ENCODE peak calls at places on chromosomes 3 and 15, in nine cellular contexts. One of them, this sample, is unnamed.

GRCh38 chr3:20073068-20073467 is 32.8 kb downstream of the KAT2B start:
- DNase-seq in sigmoid colon: no peak
- DNase-seq in suprapubic skin: no peak
- DNase-seq in stomach: no peak
- DNase-seq in A549: no peak
- DNase-seq in transverse colon: no peak
- DNase-seq in right lobe of liver: no peak
- DNase-seq in tibial nerve: no peak
- DNase-seq in IMR-90: no peak
- DNase-seq in this sample: no peak

GRCh38 chr3:56862352-56863062 is 60.8 kb upstream of the ARHGEF3 start:
- DNase-seq in sigmoid colon: no peak
- DNase-seq in suprapubic skin: no peak
- DNase-seq in stomach: no peak
- DNase-seq in A549: no peak
- DNase-seq in transverse colon: no peak
- DNase-seq in right lobe of liver: no peak
- DNase-seq in tibial nerve: no peak
- DNase-seq in IMR-90: peak
- DNase-seq in this sample: no peak

GRCh38 chr15:67828379-67828968 is 3.2 kb downstream of the SKOR1 start:
- DNase-seq in sigmoid colon: no peak
- DNase-seq in suprapubic skin: no peak
- DNase-seq in stomach: no peak
- DNase-seq in A549: no peak
- DNase-seq in transverse colon: no peak
- DNase-seq in right lobe of liver: no peak
- DNase-seq in tibial nerve: no peak
- DNase-seq in IMR-90: no peak
- DNase-seq in this sample: no peak

GRCh38 chr3:103499132-103499885 is 1064.5 kb downstream of the ZPLD1 start:
- DNase-seq in sigmoid colon: no peak
- DNase-seq in suprapubic skin: no peak
- DNase-seq in stomach: no peak
- DNase-seq in A549: no peak
- DNase-seq in transverse colon: no peak
- DNase-seq in right lobe of liver: no peak
- DNase-seq in tibial nerve: no peak
- DNase-seq in IMR-90: peak
- DNase-seq in this sample: no peak

GRCh38 chr15:58258501-58259274 is 120.5 kb downstream of the AQP9 start:
- DNase-seq in sigmoid colon: no peak
- DNase-seq in suprapubic skin: no peak
- DNase-seq in stomach: no peak
- DNase-seq in A549: no peak
- DNase-seq in transverse colon: no peak
- DNase-seq in right lobe of liver: no peak
- DNase-seq in tibial nerve: no peak
- DNase-seq in IMR-90: no peak
- DNase-seq in this sample: no peak

GRCh38 chr3:124851905-124852304 is 35.3 kb downstream of the ITGB5 start:
- DNase-seq in sigmoid colon: no peak
- DNase-seq in suprapubic skin: no peak
- DNase-seq in stomach: no peak
- DNase-seq in A549: no peak
- DNase-seq in transverse colon: no peak
- DNase-seq in right lobe of liver: no peak
- DNase-seq in tibial nerve: no peak
- DNase-seq in IMR-90: no peak
- DNase-seq in this sample: no peak

GRCh38 chr3:40490916-40491315 is 14.0 kb downstream of the ZNF619 start:
- DNase-seq in sigmoid colon: no peak
- DNase-seq in suprapubic skin: no peak
- DNase-seq in stomach: no peak
- DNase-seq in A549: no peak
- DNase-seq in transverse colon: no peak
- DNase-seq in right lobe of liver: no peak
- DNase-seq in tibial nerve: no peak
- DNase-seq in IMR-90: peak
- DNase-seq in this sample: no peak

GRCh38 chr15:89400121-89400996 is 65.7 kb upstream of the POLG start:
- DNase-seq in sigmoid colon: no peak
- DNase-seq in suprapubic skin: no peak
- DNase-seq in stomach: no peak
- DNase-seq in A549: peak
- DNase-seq in transverse colon: no peak
- DNase-seq in right lobe of liver: no peak
- DNase-seq in tibial nerve: no peak
- DNase-seq in IMR-90: no peak
- DNase-seq in this sample: peak

GRCh38 chr3:191234216-191234615 is 35.2 kb downstream of the OSTN start:
- DNase-seq in sigmoid colon: no peak
- DNase-seq in suprapubic skin: no peak
- DNase-seq in stomach: no peak
- DNase-seq in A549: no peak
- DNase-seq in transverse colon: no peak
- DNase-seq in right lobe of liver: no peak
- DNase-seq in tibial nerve: no peak
- DNase-seq in IMR-90: no peak
- DNase-seq in this sample: no peak

GRCh38 chr15:92677998-92678397 is 22.4 kb upstream of the FAM174B start:
- DNase-seq in sigmoid colon: no peak
- DNase-seq in suprapubic skin: no peak
- DNase-seq in stomach: no peak
- DNase-seq in A549: no peak
- DNase-seq in transverse colon: no peak
- DNase-seq in right lobe of liver: no peak
- DNase-seq in tibial nerve: peak
- DNase-seq in IMR-90: no peak
- DNase-seq in this sample: peak

GRCh38 chr3:4930501-4930900 is 48.7 kb upstream of the BHLHE40 start:
- DNase-seq in sigmoid colon: no peak
- DNase-seq in suprapubic skin: no peak
- DNase-seq in stomach: no peak
- DNase-seq in A549: no peak
- DNase-seq in transverse colon: no peak
- DNase-seq in right lobe of liver: no peak
- DNase-seq in tibial nerve: no peak
- DNase-seq in IMR-90: no peak
- DNase-seq in this sample: no peak

GRCh38 chr3:157086053-157086761 is 73.7 kb downstream of the CCNL1 start:
- DNase-seq in sigmoid colon: peak
- DNase-seq in suprapubic skin: no peak
- DNase-seq in stomach: no peak
- DNase-seq in A549: no peak
- DNase-seq in transverse colon: no peak
- DNase-seq in right lobe of liver: no peak
- DNase-seq in tibial nerve: no peak
- DNase-seq in IMR-90: no peak
- DNase-seq in this sample: no peak

GRCh38 chr3:6785726-6786125 is 75.2 kb upstream of the GRM7 start:
- DNase-seq in sigmoid colon: no peak
- DNase-seq in suprapubic skin: no peak
- DNase-seq in stomach: no peak
- DNase-seq in A549: no peak
- DNase-seq in transverse colon: no peak
- DNase-seq in right lobe of liver: no peak
- DNase-seq in tibial nerve: no peak
- DNase-seq in IMR-90: no peak
- DNase-seq in this sample: no peak

GRCh38 chr3:98906230-98906629 is 4.7 kb upstream of the DCBLD2 start:
- DNase-seq in sigmoid colon: no peak
- DNase-seq in suprapubic skin: no peak
- DNase-seq in stomach: no peak
- DNase-seq in A549: no peak
- DNase-seq in transverse colon: no peak
- DNase-seq in right lobe of liver: no peak
- DNase-seq in tibial nerve: no peak
- DNase-seq in IMR-90: peak
- DNase-seq in this sample: no peak

GRCh38 chr3:173725507-173725906 is 328.0 kb downstream of the NLGN1 start:
- DNase-seq in sigmoid colon: no peak
- DNase-seq in suprapubic skin: no peak
- DNase-seq in stomach: no peak
- DNase-seq in A549: no peak
- DNase-seq in transverse colon: no peak
- DNase-seq in right lobe of liver: no peak
- DNase-seq in tibial nerve: no peak
- DNase-seq in IMR-90: peak
- DNase-seq in this sample: no peak

GRCh38 chr15:77749236-77749997 is 116.7 kb upstream of the LINGO1 start:
- DNase-seq in sigmoid colon: no peak
- DNase-seq in suprapubic skin: no peak
- DNase-seq in stomach: no peak
- DNase-seq in A549: no peak
- DNase-seq in transverse colon: no peak
- DNase-seq in right lobe of liver: no peak
- DNase-seq in tibial nerve: no peak
- DNase-seq in IMR-90: no peak
- DNase-seq in this sample: no peak

GRCh38 chr3:48064292-48064829 is 48.1 kb upstream of the MAP4 start:
- DNase-seq in sigmoid colon: no peak
- DNase-seq in suprapubic skin: no peak
- DNase-seq in stomach: no peak
- DNase-seq in A549: no peak
- DNase-seq in transverse colon: no peak
- DNase-seq in right lobe of liver: no peak
- DNase-seq in tibial nerve: no peak
- DNase-seq in IMR-90: peak
- DNase-seq in this sample: no peak

DNA sequence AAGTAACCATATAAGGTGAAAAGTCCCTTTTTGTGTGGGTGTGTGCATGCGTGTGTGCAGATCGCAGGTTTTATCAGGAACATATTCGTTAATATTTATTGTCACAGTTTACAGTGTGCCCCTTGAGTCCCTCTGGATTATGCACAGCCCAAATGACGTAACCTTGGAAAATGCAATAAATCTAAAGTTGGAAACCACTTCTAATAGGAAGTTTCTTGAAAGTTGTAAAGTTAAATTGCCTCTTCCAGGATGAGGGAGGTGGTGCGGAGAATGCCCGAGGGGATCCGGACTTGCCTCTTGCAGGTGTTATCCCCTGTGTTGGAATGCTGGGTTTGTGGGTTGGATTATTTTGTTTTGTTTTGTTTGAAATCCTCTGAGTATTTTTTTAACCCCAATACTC is 143.3 kb downstream of the CMSS1 start:
- DNase-seq in sigmoid colon: no peak
- DNase-seq in suprapubic skin: no peak
- DNase-seq in stomach: no peak
- DNase-seq in A549: no peak
- DNase-seq in transverse colon: no peak
- DNase-seq in right lobe of liver: no peak
- DNase-seq in tibial nerve: no peak
- DNase-seq in IMR-90: no peak
- DNase-seq in this sample: no peak
- H3K27ac ChIP-seq in sigmoid colon: peak
- H3K27ac ChIP-seq in suprapubic skin: no peak
- H3K27ac ChIP-seq in stomach: no peak
- H3K27ac ChIP-seq in A549: no peak
- H3K27ac ChIP-seq in transverse colon: peak
- H3K27ac ChIP-seq in right lobe of liver: no peak
- H3K27ac ChIP-seq in tibial nerve: no peak
- H3K27ac ChIP-seq in IMR-90: no peak
- H3K27ac ChIP-seq in this sample: no peak

DNA sequence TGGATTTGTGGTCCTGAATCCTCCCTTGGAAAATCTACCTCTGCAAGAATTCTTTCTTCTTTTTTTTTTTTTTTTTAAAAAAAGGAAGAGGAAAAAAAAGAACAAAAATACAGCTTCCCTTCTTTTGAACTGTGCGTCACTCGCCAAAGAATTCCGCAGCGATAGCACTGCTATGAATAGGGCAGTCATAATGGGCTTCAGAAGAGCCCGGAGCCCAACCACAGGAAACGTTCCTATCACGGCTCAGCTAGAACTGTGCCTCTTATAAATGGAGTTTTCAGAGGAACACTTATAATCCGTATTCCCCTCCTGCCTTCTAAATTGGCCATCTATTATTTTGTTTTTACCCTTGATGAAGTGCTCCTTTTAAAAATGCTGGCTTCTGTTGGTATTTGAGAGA is 227.7 kb downstream of the ADAMTS17 start:
- DNase-seq in sigmoid colon: peak
- DNase-seq in suprapubic skin: no peak
- DNase-seq in stomach: no peak
- DNase-seq in A549: no peak
- DNase-seq in transverse colon: peak
- DNase-seq in right lobe of liver: no peak
- DNase-seq in tibial nerve: peak
- DNase-seq in IMR-90: peak
- DNase-seq in this sample: no peak
- TF ChIP-seq POLR2A in sigmoid colon: no peak
- TF ChIP-seq POLR2A in suprapubic skin: no peak
- TF ChIP-seq POLR2A in stomach: no peak
- TF ChIP-seq POLR2A in A549: no peak
- TF ChIP-seq POLR2A in transverse colon: no peak
- TF ChIP-seq POLR2A in right lobe of liver: no peak
- TF ChIP-seq POLR2A in tibial nerve: no peak
- TF ChIP-seq POLR2A in IMR-90: peak
- TF ChIP-seq POLR2A in this sample: no peak

GRCh38 chr15:52803543-52804306 is 13.6 kb upstream of the ONECUT1 start:
- DNase-seq in sigmoid colon: no peak
- DNase-seq in suprapubic skin: peak
- DNase-seq in stomach: no peak
- DNase-seq in A549: no peak
- DNase-seq in transverse colon: no peak
- DNase-seq in right lobe of liver: peak
- DNase-seq in tibial nerve: no peak
- DNase-seq in IMR-90: no peak
- DNase-seq in this sample: peak
- H3K4me3 ChIP-seq in sigmoid colon: peak
- H3K4me3 ChIP-seq in suprapubic skin: peak
- H3K4me3 ChIP-seq in stomach: peak
- H3K4me3 ChIP-seq in A549: no peak
- H3K4me3 ChIP-seq in transverse colon: no peak
- H3K4me3 ChIP-seq in right lobe of liver: peak
- H3K4me3 ChIP-seq in tibial nerve: no peak
- H3K4me3 ChIP-seq in IMR-90: no peak
- H3K4me3 ChIP-seq in this sample: peak

DNA sequence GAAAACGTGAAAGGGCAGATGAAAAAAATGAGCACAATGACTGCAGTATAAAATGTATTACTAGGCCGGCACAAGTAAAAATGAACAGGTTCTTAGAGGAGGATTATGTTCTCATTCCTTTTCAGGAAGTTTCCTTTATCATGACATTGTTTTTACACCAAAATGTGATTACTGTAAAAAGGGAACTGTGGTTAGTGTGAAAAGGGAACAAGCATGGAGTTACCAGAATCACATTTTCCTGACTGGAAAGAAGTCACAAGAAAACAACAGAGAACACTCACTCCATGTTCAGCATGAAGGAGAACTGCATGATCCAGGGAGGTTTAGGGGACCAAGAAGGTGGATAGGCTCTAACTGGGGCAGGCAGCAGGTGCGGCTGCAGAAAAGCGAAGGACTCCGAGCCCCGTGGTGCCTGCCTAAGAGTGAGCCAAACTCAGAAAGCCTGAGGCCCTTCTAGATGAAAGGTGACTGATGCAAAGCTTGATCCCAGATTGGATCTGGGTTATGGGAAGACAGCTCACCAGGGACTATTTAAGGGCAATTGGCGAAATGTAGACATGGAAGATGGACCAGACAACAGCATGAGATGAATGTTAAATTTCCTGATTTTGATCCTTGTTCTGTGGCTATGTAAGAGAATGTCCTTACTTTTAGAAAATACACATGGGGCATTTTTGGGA is 77.3 kb downstream of the CCR1 start:
- DNase-seq in sigmoid colon: no peak
- DNase-seq in suprapubic skin: no peak
- DNase-seq in stomach: no peak
- DNase-seq in A549: no peak
- DNase-seq in transverse colon: no peak
- DNase-seq in right lobe of liver: no peak
- DNase-seq in tibial nerve: no peak
- DNase-seq in IMR-90: no peak
- DNase-seq in this sample: no peak
- H3K27ac ChIP-seq in sigmoid colon: no peak
- H3K27ac ChIP-seq in suprapubic skin: peak
- H3K27ac ChIP-seq in stomach: no peak
- H3K27ac ChIP-seq in A549: no peak
- H3K27ac ChIP-seq in transverse colon: peak
- H3K27ac ChIP-seq in right lobe of liver: peak
- H3K27ac ChIP-seq in tibial nerve: no peak
- H3K27ac ChIP-seq in IMR-90: no peak
- H3K27ac ChIP-seq in this sample: peak